ENCODE peak calls at places on chromosomes 11 and 22, in four cellular contexts. Q, I, C and F are unnamed samples.

GRCh38 chr11:114392735-114393667 is 7.3 kb downstream of the C11orf71 start:
- DNase-seq in C (no peak), I (no peak), Q (no peak), F (no peak)

GRCh38 chr11:75073459-75074190 is 23.1 kb downstream of the OR2AT4 start:
- DNase-seq in Q (no peak), I (no peak), C (no peak), F (no peak)

GRCh38 chr11:17974246-17974645 is 38.6 kb downstream of the SERGEF start:
- DNase-seq in C (no peak), Q (no peak), I (no peak), F (no peak)

GRCh38 chr11:121711236-121711635 is 258.5 kb upstream of the SORL1-AS1 start:
- DNase-seq in I (no peak), Q (no peak), C (peak), F (no peak)

GRCh38 chr11:60125962-60126585 is 37.6 kb downstream of the MS4A2 start:
- DNase-seq in I (no peak), Q (no peak), C (no peak), F (no peak)

GRCh38 chr11:69744435-69744834 is 30.7 kb downstream of the FGF4 start:
- DNase-seq in I (no peak), C (peak), Q (no peak), F (peak)

GRCh38 chr11:122976396-122976733 is 5.3 kb downstream of the BSX start:
- DNase-seq in C (no peak), I (no peak), Q (no peak), F (no peak)

GRCh38 chr11:66142370-66143263 is 72.5 kb downstream of the PACS1 start:
- DNase-seq in I (no peak), Q (peak), C (peak), F (peak)

GRCh38 chr11:33930317-33931021 is 38.6 kb upstream of the LMO2 start:
- DNase-seq in C (peak), I (peak), Q (peak), F (peak)
- H3K4me3 ChIP-seq in C (no peak), I (no peak), Q (no peak), F (peak)

GRCh38 chr11:111912535-111912934 is at the start of gene HSPB2:
- DNase-seq in C (no peak), I (no peak), Q (peak), F (no peak)

GRCh38 chr11:111913997-111914396 is 1.5 kb downstream of the HSPB2 start:
- DNase-seq in I (no peak), C (peak), Q (peak), F (peak)

GRCh38 chr11:111910637-111911562 is 670 bp downstream of the CRYAB start:
- DNase-seq in I (no peak), Q (peak), C (peak), F (peak)

GRCh38 chr11:111911563-111912401 is at the start of gene CRYAB:
- DNase-seq in C (peak), I (peak), Q (peak), F (peak)

DNA sequence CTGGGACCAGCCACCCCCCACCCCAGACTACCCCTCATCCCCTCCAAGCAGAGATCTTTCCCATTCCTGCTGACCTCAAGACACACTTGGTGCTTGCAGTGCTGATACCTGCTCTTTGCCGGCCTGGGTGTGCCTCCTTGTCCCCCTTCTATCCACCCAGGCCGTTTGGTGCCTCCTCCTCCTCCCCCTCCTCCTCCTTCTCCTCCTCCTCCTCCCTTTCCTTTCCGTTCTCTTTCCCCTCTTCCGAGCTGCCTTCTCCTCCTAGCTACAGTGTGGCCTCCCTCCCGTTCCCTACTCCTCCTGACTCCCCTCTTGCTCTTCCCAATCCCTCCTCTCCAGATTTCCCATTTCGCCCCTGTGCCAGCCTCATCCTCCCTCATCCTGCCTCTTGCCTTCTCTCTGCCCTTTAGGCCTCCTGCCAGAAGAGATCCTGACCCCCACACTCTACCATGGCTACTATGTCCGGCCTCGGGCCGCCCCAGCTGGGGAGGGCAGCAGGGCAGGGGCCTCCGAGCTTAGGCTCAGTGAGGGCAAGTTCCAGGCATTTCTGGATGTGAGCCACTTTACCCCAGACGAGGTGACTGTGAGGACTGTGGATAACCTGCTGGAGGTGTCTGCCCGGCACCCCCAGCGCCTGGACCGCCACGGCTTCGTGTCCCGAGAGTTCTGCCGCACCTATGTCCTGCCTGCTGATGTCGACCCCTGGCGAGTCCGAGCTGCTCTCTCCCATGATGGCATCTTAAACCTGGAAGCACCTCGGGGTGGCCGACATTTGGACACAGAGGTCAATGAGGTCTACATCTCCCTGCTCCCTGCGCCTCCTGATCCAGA is 712 bp downstream of the HSPB2 start:
- DNase-seq in Q (peak), C (no peak), I (no peak), F (no peak)
- H3K4me3 ChIP-seq in Q (peak), C (peak), I (peak), F (peak)

GRCh38 chr22:38750638-38751037 is 5.2 kb downstream of the SUN2 start:
- DNase-seq in I (no peak), C (no peak), Q (no peak), F (no peak)

GRCh38 chr22:38748487-38749136 is 7.2 kb downstream of the SUN2 start:
- DNase-seq in I (no peak), C (no peak), Q (no peak), F (no peak)

GRCh38 chr22:38751422-38752346 is 4.1 kb downstream of the SUN2 start:
- DNase-seq in I (peak), Q (no peak), C (peak), F (no peak)

GRCh38 chr22:38750104-38750503 is 5.7 kb downstream of the SUN2 start:
- DNase-seq in I (no peak), Q (no peak), C (no peak), F (no peak)

DNA sequence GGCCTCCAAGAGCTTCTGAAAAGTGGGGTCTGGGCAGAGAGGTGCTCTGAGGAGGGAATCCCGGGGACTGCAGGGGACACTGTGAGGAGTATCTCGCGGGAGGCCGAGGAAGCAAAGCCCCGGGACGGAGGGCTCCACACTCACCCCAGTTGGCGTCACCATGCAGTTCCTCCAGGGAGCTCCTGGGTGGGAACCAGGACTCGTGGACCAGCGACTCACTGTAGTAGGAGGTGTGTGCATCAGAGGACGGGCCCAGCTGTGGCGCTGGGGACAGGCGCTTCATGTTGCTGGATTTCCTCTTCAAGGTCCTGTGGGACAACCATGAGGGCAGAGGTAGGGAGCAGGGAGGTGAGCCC is 4.8 kb downstream of the SUN2 start:
- DNase-seq in C (no peak), Q (no peak), I (no peak), F (no peak)
- H3K4me3 ChIP-seq in C (no peak), Q (no peak), I (no peak), F (no peak)

DNA sequence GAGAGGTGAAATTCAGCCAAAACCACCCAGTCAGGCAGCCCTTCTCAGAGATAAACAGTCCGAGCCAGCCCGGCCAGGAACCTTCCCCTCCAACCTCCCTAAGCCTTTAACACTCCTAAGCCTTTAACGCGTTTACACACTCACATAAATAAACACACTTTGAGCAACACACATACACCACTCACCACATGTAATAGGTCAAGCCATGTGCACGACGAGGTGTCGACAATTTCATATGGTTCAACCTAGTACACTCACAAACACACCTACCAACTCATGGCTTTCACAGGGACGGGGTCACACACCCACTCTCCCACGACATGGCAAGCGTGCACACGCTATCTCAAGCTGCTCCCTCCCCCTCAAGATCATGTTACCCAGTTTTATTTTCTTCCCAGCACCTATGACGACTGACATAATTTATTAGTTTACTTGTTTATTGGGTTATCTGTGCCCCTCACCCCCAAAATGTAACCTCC is 15.5 kb downstream of the SLC43A1 start:
- DNase-seq in C (no peak), I (no peak), Q (no peak), F (no peak)
- H3K4me3 ChIP-seq in C (peak), I (no peak), Q (peak), F (peak)

GRCh38 chr11:22341582-22341919 is 3.4 kb downstream of the SLC17A6 start:
- DNase-seq in I (no peak), Q (no peak), C (no peak), F (no peak)
- H3K4me3 ChIP-seq in I (no peak), Q (no peak), C (no peak), F (no peak)

DNA sequence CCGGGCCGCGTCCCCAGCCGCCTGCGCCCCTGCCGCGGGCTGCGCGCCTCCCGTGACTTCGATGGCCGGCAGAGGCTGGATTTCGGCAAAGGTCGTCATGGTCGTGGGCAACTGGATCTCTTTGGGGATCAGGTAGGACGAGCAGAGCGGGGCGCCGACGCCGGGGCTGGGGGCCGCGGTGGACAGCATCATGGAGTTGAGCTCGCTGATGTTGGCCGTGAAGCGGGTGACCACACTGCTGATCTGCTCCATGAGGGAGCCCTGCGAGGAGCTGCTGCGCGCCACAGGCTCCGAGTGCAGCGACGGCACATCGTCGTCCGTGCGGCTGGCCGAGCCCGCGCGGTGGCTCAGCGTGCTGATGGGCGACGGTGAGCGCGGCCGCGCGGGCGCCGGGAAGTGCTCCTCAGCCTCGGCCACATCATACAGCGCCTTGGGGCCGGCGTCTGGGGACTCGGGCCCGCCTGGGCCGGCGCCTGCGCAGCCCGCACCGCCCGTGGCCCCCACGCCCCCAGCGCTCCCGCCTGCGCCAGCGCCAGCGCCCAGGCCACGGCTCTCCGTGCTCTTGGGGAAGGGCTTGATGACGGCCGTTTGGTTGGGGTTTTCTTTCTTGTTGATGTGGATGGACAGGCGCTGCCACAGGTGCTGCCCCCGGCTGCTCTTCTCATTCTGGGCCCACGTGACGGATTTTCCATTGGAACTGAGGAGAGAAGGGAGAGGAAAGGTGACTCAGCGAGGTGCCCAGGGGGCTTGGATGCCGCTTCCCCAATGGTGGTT is 171.5 kb upstream of the CTSC start:
- DNase-seq in I (no peak), Q (peak), C (peak), F (peak)
- H3K4me3 ChIP-seq in I (no peak), Q (peak), C (peak), F (peak)

DNA sequence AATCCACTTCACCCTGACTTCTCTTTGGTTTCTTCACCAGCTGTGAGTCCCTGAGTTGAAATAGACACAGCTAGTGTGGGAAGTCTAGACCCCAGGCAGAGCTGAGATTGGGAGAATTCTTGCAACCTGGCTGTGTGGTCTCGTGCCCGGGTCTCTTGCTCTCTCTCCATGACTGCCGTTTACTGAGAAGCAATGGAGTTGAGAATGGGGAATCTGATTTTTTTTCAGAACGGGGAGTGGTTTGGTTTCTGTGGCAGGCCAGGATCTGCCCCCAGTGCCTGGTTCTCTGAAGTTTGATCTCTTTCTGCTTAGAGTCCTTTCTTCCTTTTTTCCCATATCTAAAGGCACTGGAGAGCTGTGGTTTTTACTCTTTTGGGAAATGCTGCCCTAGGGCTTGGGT is 1.5 kb downstream of the SIDT2 start:
- DNase-seq in I (no peak), Q (peak), C (peak), F (peak)
- H3K4me3 ChIP-seq in I (peak), Q (peak), C (peak), F (peak)